ENCODE peak calls at places on chromosome 17, in seven cellular contexts. F, G, W, M, H, I and T are unnamed samples.

GRCh38 chr17:35088911-35089845 is 25.7 kb upstream of the RFFL start:
- DNase-seq in G (peak; percentile 96), M (peak; percentile 78), F (peak; percentile 91), I (peak; percentile 96), W (peak; percentile 90), H (peak; percentile 91), T (peak; percentile 88)

GRCh38 chr17:48577946-48578615 is at the start of gene HOXB4:
- DNase-seq in M (peak; percentile 81), I (peak; percentile 77), G (peak; percentile 89), W (no peak), H (no peak), F (peak; percentile 80), T (peak; percentile 75)

GRCh38 chr17:45314761-45315549 is 1.9 kb downstream of the MAP3K14 start:
- DNase-seq in H (no peak), F (no peak), W (no peak), I (peak; percentile 50), M (no peak), G (no peak), T (no peak)

GRCh38 chr17:78684026-78684425 is 98.0 kb downstream of the CYTH1 start:
- DNase-seq in I (no peak), H (no peak), G (no peak), F (no peak), M (no peak), W (no peak), T (no peak)

GRCh38 chr17:41621916-41622315 is 2.5 kb downstream of the KRT17 start:
- DNase-seq in I (no peak), G (no peak), M (no peak), W (no peak), F (no peak), H (no peak), T (no peak)

GRCh38 chr17:68305132-68305531 is 13.8 kb downstream of the ARSG start:
- DNase-seq in I (no peak), W (no peak), M (no peak), H (no peak), G (no peak), F (no peak), T (no peak)

GRCh38 chr17:39271546-39271945 is 45.8 kb upstream of the STAC2 start:
- DNase-seq in H (no peak), G (no peak), W (no peak), M (no peak), I (no peak), F (no peak), T (no peak)

GRCh38 chr17:39605492-39606433 is 2.0 kb downstream of the NEUROD2 start:
- DNase-seq in F (no peak), I (no peak), H (no peak), W (peak; percentile 81), M (no peak), G (peak; percentile 84), T (no peak)

GRCh38 chr17:72715906-72716572 is 376.4 kb downstream of the SLC39A11 start:
- DNase-seq in I (no peak), W (no peak), M (peak; percentile 75), F (no peak), G (no peak), H (no peak), T (peak; percentile 61)